ENCODE peak calls at places on chromosomes 16 and 17, in four cellular contexts. P is Peyer's patch, C is left ventricle myocardium inferior, V is tibial artery. X is an unnamed sample. For H3K27me3, the result is how much of the 10 kb centered on the place peaks cover.

GRCh38 chr16:17465460-17465859 is 5.3 kb downstream of the XYLT1 start:
- DNase-seq in P (no peak), C (no peak), V (no peak), X (no peak)

GRCh38 chr16:30377812-30378235 is 3.2 kb downstream of the MYL11 start:
- DNase-seq in P (peak), C (peak), V (peak), X (peak)

GRCh38 chr16:87698676-87699179 is 67.1 kb downstream of the KLHDC4 start:
- DNase-seq in P (no peak), C (no peak), V (no peak), X (no peak)

GRCh38 chr16:82639666-82640336 is 13.0 kb downstream of the CDH13 start:
- DNase-seq in P (peak), C (peak), V (no peak), X (no peak)

GRCh38 chr16:13453938-13454553 is 465.9 kb upstream of the ERCC4 start:
- DNase-seq in P (no peak), C (no peak), V (no peak), X (no peak)

GRCh38 chr16:28875134-28876015 is 2.9 kb upstream of the ATP2A1 start:
- DNase-seq in P (no peak), C (no peak), V (no peak), X (no peak)

GRCh38 chr16:55948230-55948629 is 73.1 kb upstream of the CES5A start:
- DNase-seq in P (no peak), C (no peak), V (no peak), X (no peak)

GRCh38 chr16:49055824-49056545 is 225.7 kb downstream of the CBLN1 start:
- DNase-seq in P (no peak), C (no peak), V (no peak), X (no peak)

GRCh38 chr17:6577686-6578263 is 21.4 kb upstream of the PITPNM3 start:
- DNase-seq in P (no peak), C (no peak), V (no peak), X (no peak)

GRCh38 chr17:37284198-37284597 is 91.6 kb upstream of the C17orf78 start:
- DNase-seq in P (no peak), C (no peak), V (no peak), X (no peak)

GRCh38 chr17:31309525-31309924 is 4.3 kb downstream of the EVI2B start:
- DNase-seq in P (no peak), C (no peak), V (no peak), X (no peak)

GRCh38 chr17:55175788-55176425 is 88.9 kb upstream of the HLF start:
- DNase-seq in P (no peak), C (no peak), V (no peak), X (no peak)

GRCh38 chr17:5557990-5558389 is 26.3 kb downstream of the NLRP1 start:
- DNase-seq in P (no peak), C (no peak), V (no peak), X (peak)

GRCh38 chr16:30515275-30515674 is 11.1 kb downstream of the ZNF768 start:
- DNase-seq in P (no peak), C (no peak), V (no peak), X (no peak)

GRCh38 chr17:6045621-6046357 is 24.4 kb upstream of the WSCD1 start:
- DNase-seq in P (no peak), C (no peak), V (no peak), X (no peak)

GRCh38 chr16:49638696-49639629 is 216.9 kb downstream of the ZNF423 start:
- DNase-seq in P (no peak), C (peak), V (no peak), X (no peak)

GRCh38 chr17:35089846-35090193 is 26.3 kb upstream of the RFFL start:
- DNase-seq in P (no peak), C (no peak), V (no peak), X (peak)

GRCh38 chr16:11100239-11100750 is 155.7 kb downstream of the SOCS1 start:
- DNase-seq in P (peak), C (peak), V (peak), X (peak)

GRCh38 chr17:34254651-34255380 is at the start of gene CCL2:
- DNase-seq in P (no peak), C (peak), V (peak), X (peak)

GRCh38 chr17:55286681-55287589 is 22.2 kb downstream of the HLF start:
- DNase-seq in P (peak), C (no peak), V (no peak), X (no peak)

GRCh38 chr16:55008836-55009510 is 78.3 kb downstream of the IRX5 start:
- DNase-seq in P (no peak), C (no peak), V (no peak), X (no peak)

GRCh38 chr17:21166599-21167265 is 40.0 kb downstream of the DHRS7B start:
- DNase-seq in P (no peak), C (no peak), V (no peak), X (no peak)

GRCh38 chr17:1605681-1606351 is 22.8 kb downstream of the SLC43A2 start:
- DNase-seq in P (no peak), C (no peak), V (no peak), X (no peak)

GRCh38 chr17:6546069-6546718 is 10.2 kb downstream of the PITPNM3 start:
- DNase-seq in P (no peak), C (no peak), V (no peak), X (no peak)

GRCh38 chr17:42282478-42283080 is 5.7 kb upstream of the STAT5A start:
- DNase-seq in P (no peak), C (no peak), V (no peak), X (peak)

GRCh38 chr17:55709984-55710383 is 12.7 kb downstream of the TMEM100 start:
- DNase-seq in P (no peak), C (no peak), V (peak), X (peak)

GRCh38 chr17:158379-158778 is 21.0 kb downstream of the SCGB1C2 start:
- DNase-seq in P (no peak), C (no peak), V (no peak), X (no peak)

GRCh38 chr16:72877374-72878028 is 170.4 kb downstream of the ZFHX3 start:
- DNase-seq in P (no peak), C (no peak), V (peak), X (no peak)

GRCh38 chr17:8375738-8376259 is 705 bp downstream of the KRABD2 start:
- DNase-seq in P (no peak), C (no peak), V (no peak), X (no peak)

GRCh38 chr17:64622931-64623654 is 39.0 kb downstream of the SMURF2 start:
- DNase-seq in P (no peak), C (no peak), V (no peak), X (no peak)

GRCh38 chr17:64147110-64148016 is 17.4 kb upstream of the ERN1 start:
- DNase-seq in P (no peak), C (no peak), V (no peak), X (no peak)

GRCh38 chr17:82657926-82658325 is 9.7 kb upstream of the WDR45B start:
- DNase-seq in P (peak), C (no peak), V (no peak), X (peak)

GRCh38 chr17:14459955-14460354 is 159.1 kb downstream of the HS3ST3B1 start:
- DNase-seq in P (no peak), C (no peak), V (no peak), X (no peak)

GRCh38 chr17:78345791-78346494 is 13.9 kb downstream of the SOCS3 start:
- DNase-seq in P (no peak), C (no peak), V (no peak), X (no peak)

GRCh38 chr17:78346605-78347250 is 13.1 kb downstream of the SOCS3 start:
- DNase-seq in P (no peak), C (no peak), V (no peak), X (no peak)

GRCh38 chr17:78348055-78348745 is 11.7 kb downstream of the SOCS3 start:
- DNase-seq in P (no peak), C (no peak), V (no peak), X (no peak)

GRCh38 chr17:78345172-78345571 is 14.7 kb downstream of the SOCS3 start:
- DNase-seq in P (no peak), C (no peak), V (no peak), X (no peak)

GRCh38 chr17:78347453-78347852 is 12.4 kb downstream of the SOCS3 start:
- DNase-seq in P (no peak), C (no peak), V (no peak), X (no peak)
- H3K27ac ChIP-seq in P (no peak), C (no peak), V (no peak), X (no peak)

GRCh38 chr17:50219345-50219744 is 17.9 kb upstream of the COL1A1 start:
- DNase-seq in P (no peak), C (no peak), V (no peak), X (no peak)
- H3K4me3 ChIP-seq in P (no peak), C (no peak), V (no peak), X (no peak)

GRCh38 chr17:80458016-80458415 is 18.4 kb downstream of the NPTX1 start:
- DNase-seq in P (no peak), C (no peak), V (no peak), X (no peak)

GRCh38 chr17:80457236-80457856 is 19.1 kb downstream of the NPTX1 start:
- DNase-seq in P (no peak), C (no peak), V (no peak), X (no peak)

GRCh38 chr17:80455784-80456183 is 20.6 kb downstream of the NPTX1 start:
- DNase-seq in P (no peak), C (no peak), V (no peak), X (no peak)

GRCh38 chr17:80455328-80455710 is 21.1 kb downstream of the NPTX1 start:
- DNase-seq in P (no peak), C (no peak), V (peak), X (peak)

GRCh38 chr17:80456465-80457235 is 19.8 kb downstream of the NPTX1 start:
- DNase-seq in P (no peak), C (peak), V (no peak), X (no peak)
- H3K27me3 ChIP-seq in P (under half), C (under half), V (under half), X (under half)

GRCh38 chr16:57226701-57227621 is 18.1 kb upstream of the ARL2BP start:
- DNase-seq in P (no peak), C (no peak), V (no peak), X (no peak)
- H3K27ac ChIP-seq in P (no peak), C (no peak), V (no peak), X (no peak)

GRCh38 chr17:4204190-4204589 is 59.6 kb downstream of the ANKFY1 start:
- DNase-seq in P (no peak), C (no peak), V (no peak), X (no peak)
- H3K4me3 ChIP-seq in P (no peak), C (no peak), V (no peak), X (no peak)

DNA sequence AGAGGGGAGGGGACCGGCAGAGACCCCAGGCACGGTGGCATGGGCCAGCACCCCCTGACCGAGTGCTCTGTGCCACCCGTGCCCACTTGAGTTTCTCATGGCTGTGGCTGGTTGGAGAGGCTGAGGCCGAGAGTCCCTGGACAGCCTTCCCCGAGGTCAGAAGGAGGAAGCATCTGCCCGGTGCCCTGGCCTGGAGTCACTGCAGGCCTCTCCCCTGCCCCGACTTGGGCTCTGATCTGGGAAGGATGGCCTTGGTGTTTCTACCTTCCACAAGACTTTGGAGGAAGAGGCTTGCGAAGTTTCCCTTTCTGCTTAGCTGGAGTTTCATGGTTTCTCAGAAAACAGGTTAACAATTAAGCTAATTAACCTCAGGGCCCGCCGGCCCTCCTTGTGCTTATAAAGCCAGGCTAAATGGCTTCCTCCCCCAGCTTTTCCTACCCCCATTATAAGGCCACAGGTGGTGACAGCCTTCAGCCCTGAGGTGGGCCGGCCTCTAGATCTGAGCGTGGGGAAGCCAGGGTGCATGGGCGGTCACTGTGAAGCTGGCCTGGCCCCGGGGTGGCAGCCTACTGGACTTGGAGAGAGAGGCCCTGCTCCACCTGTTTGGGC is 17.3 kb downstream of the LLGL2 start:
- DNase-seq in P (no peak), C (no peak), V (no peak), X (no peak)
- H3K27me3 ChIP-seq in P (under half), C (under half), V (under half), X (under half)

GRCh38 chr16:35733278-35733965 is 2274.0 kb downstream of the TP53TG3F start:
- DNase-seq in P (no peak), C (no peak), V (no peak), X (no peak)

GRCh38 chr16:35735403-35736251 is 2276.2 kb downstream of the TP53TG3F start:
- DNase-seq in P (no peak), C (no peak), V (no peak), X (no peak)

GRCh38 chr16:35732046-35732810 is 2272.8 kb downstream of the TP53TG3F start:
- DNase-seq in P (no peak), C (no peak), V (no peak), X (no peak)

GRCh38 chr16:35734728-35735402 is 2275.5 kb downstream of the TP53TG3F start:
- DNase-seq in P (no peak), C (no peak), V (no peak), X (no peak)

GRCh38 chr16:35733971-35734702 is 2274.7 kb downstream of the TP53TG3F start:
- DNase-seq in P (no peak), C (no peak), V (no peak), X (no peak)
- H3K27ac ChIP-seq in P (no peak), C (no peak), V (no peak), X (no peak)

GRCh38 chr16:89545831-89546574 is 14.5 kb upstream of the RPL13 start:
- DNase-seq in P (peak), C (no peak), V (no peak), X (no peak)
- H3K4me3 ChIP-seq in P (no peak), C (no peak), V (no peak), X (no peak)

DNA sequence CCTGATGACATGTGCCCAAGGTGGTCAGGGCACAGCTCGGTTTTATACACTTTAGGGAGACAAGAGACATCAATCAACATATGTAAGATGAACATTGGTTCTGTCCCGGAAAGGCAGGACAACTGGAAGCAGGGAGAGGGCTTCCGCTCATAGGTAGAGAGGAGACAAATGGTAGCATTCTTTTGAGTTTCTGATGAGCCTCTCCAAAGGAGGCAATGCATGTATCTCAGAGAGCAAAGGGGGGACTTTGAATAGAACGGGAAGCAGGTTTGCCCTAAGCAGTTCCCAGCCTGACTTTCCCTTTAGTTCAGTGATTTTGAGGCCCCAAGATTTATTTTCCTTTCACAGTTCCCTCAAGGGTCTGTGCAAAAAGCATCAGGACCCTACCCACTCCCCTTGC is 172.4 kb upstream of the TNRC6C start:
- DNase-seq in P (no peak), C (no peak), V (no peak), X (no peak)
- H3K27me3 ChIP-seq in P (under half), C (under half), V (under half), X (under half)

DNA sequence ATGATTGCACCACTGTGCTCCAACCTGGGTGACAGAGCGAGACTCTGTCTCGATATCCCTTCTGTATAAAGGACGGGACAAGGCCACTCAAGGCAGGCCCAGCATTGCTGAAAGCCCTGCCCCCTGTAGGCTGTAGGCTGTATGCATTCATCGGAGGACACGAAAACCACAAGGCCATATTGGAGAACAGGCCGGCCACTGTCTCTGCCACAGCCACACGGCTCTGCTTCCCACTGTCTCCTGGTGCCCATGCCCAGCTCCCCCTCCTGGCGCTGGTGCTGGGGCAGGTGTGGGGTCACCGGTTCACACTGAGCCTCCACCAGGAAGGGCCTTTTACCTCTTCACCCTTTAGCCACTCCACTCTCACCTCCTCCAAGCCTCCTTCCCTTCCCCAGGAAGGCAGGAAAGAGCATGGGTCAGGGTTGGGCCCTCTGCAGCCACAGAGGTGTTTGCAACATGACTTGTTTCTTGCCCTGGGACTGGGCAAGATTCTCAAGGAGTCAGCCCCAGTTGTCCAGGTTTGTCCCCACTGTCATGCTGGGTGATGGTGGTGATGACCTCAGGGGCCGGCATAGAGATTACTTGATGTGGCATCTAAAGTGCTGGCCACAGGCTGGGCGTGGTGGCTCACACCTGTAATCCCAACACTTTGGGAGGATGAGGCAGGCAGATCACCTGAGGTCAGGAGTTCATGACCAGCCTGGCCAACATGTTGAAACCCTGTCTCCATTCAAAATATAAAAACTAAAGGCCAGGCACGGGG is 5.3 kb upstream of the NTN3 start:
- DNase-seq in P (no peak), C (no peak), V (no peak), X (no peak)
- H3K27ac ChIP-seq in P (no peak), C (no peak), V (no peak), X (no peak)

X was measured in aorta.